ENCODE peak calls at places on chromosomes 12 and 14, in six cellular contexts. P is HEK293T, D is NCI-H82, N is GM12892, M is mucosa of descending colon, X is T follicular helper cell. S is an unnamed sample.

GRCh38 chr14:88245321-88245720 is 77.7 kb downstream of the KCNK10 start:
- DNase-seq in P (no peak), D (no peak), N (no peak), M (no peak), X (no peak), S (no peak)

GRCh38 chr12:130698106-130698505 is 18.0 kb downstream of the RIMBP2 start:
- DNase-seq in P (no peak), D (no peak), N (no peak), M (no peak), X (no peak), S (no peak)

GRCh38 chr12:1670244-1670814 is 20.5 kb upstream of the ADIPOR2 start:
- DNase-seq in P (no peak), D (no peak), N (no peak), M (peak), X (no peak), S (no peak)

GRCh38 chr12:78249578-78249977 is 418.9 kb downstream of the NAV3 start:
- DNase-seq in P (no peak), D (peak), N (no peak), M (no peak), X (no peak), S (no peak)

GRCh38 chr12:61546296-61546695 is 713.9 kb upstream of the USP15 start:
- DNase-seq in P (no peak), D (peak), N (no peak), M (no peak), X (no peak), S (peak)

GRCh38 chr12:19129121-19129485 is 430 bp upstream of the PLEKHA5 start:
- DNase-seq in P (no peak), D (no peak), N (no peak), M (no peak), X (no peak), S (peak)

GRCh38 chr14:91835920-91836843 is 31.2 kb downstream of the TC2N start:
- DNase-seq in P (peak), D (peak), N (peak), M (peak), X (peak), S (peak)

GRCh38 chr12:72684491-72684890 is 412.3 kb downstream of the TRHDE start:
- DNase-seq in P (no peak), D (no peak), N (no peak), M (no peak), X (no peak), S (no peak)

GRCh38 chr12:63846249-63846967 is 1.9 kb downstream of the SRGAP1 start:
- DNase-seq in P (no peak), D (no peak), N (no peak), M (no peak), X (no peak), S (no peak)

GRCh38 chr12:121740847-121741246 is 28.3 kb downstream of the TMEM120B start:
- DNase-seq in P (no peak), D (no peak), N (no peak), M (no peak), X (no peak), S (no peak)

S was measured in erythroblast.